ENCODE peak calls at places on chromosome 1, in four cellular contexts. X, K, U and W are unnamed samples.

GRCh38 chr1:72438270-72438669 is 155.9 kb upstream of the NEGR1 start:
- DNase-seq in K (no peak), U (peak), X (no peak), W (no peak)

GRCh38 chr1:201475915-201476669 is 7.1 kb upstream of the PHLDA3 start:
- DNase-seq in X (no peak), U (no peak), K (no peak), W (no peak)

GRCh38 chr1:8598060-8598724 is 219.2 kb downstream of the RERE start:
- DNase-seq in K (no peak), X (peak), U (peak), W (peak)

GRCh38 chr1:19049128-19049768 is 92.8 kb upstream of the IFFO2 start:
- DNase-seq in K (peak), X (no peak), U (peak), W (no peak)

GRCh38 chr1:203190949-203191348 is 4.4 kb upstream of the CHI3L1 start:
- DNase-seq in K (no peak), U (no peak), X (no peak), W (no peak)

GRCh38 chr1:239386453-239387303 is at the start of gene CHRM3:
- DNase-seq in K (peak), U (peak), X (peak), W (peak)

GRCh38 chr1:214808845-214809460 is 206.0 kb downstream of the CENPF start:
- DNase-seq in K (no peak), X (no peak), U (peak), W (no peak)

GRCh38 chr1:226708967-226709396 is 30.1 kb downstream of the ITPKB start:
- DNase-seq in X (no peak), K (no peak), U (no peak), W (no peak)

GRCh38 chr1:76862447-76862846 is 4.8 kb upstream of the ST6GALNAC5 start:
- DNase-seq in X (no peak), U (no peak), K (no peak), W (no peak)

GRCh38 chr1:222370911-222371717 is 176.8 kb downstream of the HHIPL2 start:
- DNase-seq in U (peak), X (no peak), K (no peak), W (no peak)

GRCh38 chr1:27004471-27005165 is 8.0 kb downstream of the TENT5B start:
- DNase-seq in U (peak), K (peak), X (peak), W (no peak)

GRCh38 chr1:44603718-44604117 is 70.6 kb downstream of the TMEM53 start:
- DNase-seq in K (no peak), X (peak), U (no peak), W (no peak)

GRCh38 chr1:72281637-72282270 is 585 bp downstream of the NEGR1 start:
- DNase-seq in X (no peak), K (no peak), U (no peak), W (peak)

GRCh38 chr1:12272770-12273169 is 42.9 kb downstream of the VPS13D start:
- DNase-seq in U (no peak), X (no peak), K (no peak), W (no peak)

GRCh38 chr1:69157046-69157756 is 410.5 kb upstream of the LRRC7 start:
- DNase-seq in U (no peak), K (no peak), X (no peak), W (no peak)

GRCh38 chr1:22388666-22389455 is 62.8 kb upstream of the ZBTB40 start:
- DNase-seq in X (no peak), U (peak), K (no peak), W (no peak)

GRCh38 chr1:93715529-93716126 is 34.0 kb upstream of the BCAR3 start:
- DNase-seq in X (no peak), K (no peak), U (no peak), W (no peak)

GRCh38 chr1:215992620-215993019 is 425.5 kb downstream of the KCTD3 start:
- DNase-seq in U (peak), K (no peak), X (no peak), W (no peak)

GRCh38 chr1:36920801-36921405 is 113.4 kb downstream of the GRIK3 start:
- DNase-seq in K (no peak), U (no peak), X (no peak), W (no peak)

GRCh38 chr1:199161319-199161680 is 522.5 kb downstream of the PTPRC start:
- DNase-seq in K (no peak), U (no peak), X (no peak), W (no peak)

GRCh38 chr1:160748182-160748876 is 9.3 kb downstream of the SLAMF7 start:
- DNase-seq in X (no peak), K (no peak), U (peak), W (no peak)

GRCh38 chr1:222754386-222755139 is 17.6 kb downstream of the FAM177B start:
- DNase-seq in K (peak), U (peak), X (no peak), W (peak)

GRCh38 chr1:226126824-226127591 is 59.5 kb downstream of the ACBD3 start:
- DNase-seq in U (no peak), X (no peak), K (no peak), W (peak)

GRCh38 chr1:197485790-197486189 is 217.7 kb downstream of the CRB1 start:
- DNase-seq in U (no peak), X (no peak), K (no peak), W (no peak)

GRCh38 chr1:109261578-109261977 is 12.2 kb downstream of the CELSR2 start:
- DNase-seq in U (no peak), K (no peak), X (no peak), W (no peak)

GRCh38 chr1:109261006-109261405 is 11.7 kb downstream of the CELSR2 start:
- DNase-seq in U (no peak), K (peak), X (no peak), W (no peak)

GRCh38 chr1:109263597-109264378 is 14.4 kb downstream of the CELSR2 start:
- DNase-seq in K (peak), U (peak), X (peak), W (peak)

GRCh38 chr1:109263234-109263596 is 13.9 kb downstream of the CELSR2 start:
- DNase-seq in X (no peak), U (no peak), K (peak), W (no peak)

GRCh38 chr1:109262231-109263010 is 13.1 kb downstream of the CELSR2 start:
- DNase-seq in X (no peak), U (no peak), K (peak), W (no peak)
- H3K27ac ChIP-seq in X (no peak), U (no peak), K (no peak), W (no peak)

DNA sequence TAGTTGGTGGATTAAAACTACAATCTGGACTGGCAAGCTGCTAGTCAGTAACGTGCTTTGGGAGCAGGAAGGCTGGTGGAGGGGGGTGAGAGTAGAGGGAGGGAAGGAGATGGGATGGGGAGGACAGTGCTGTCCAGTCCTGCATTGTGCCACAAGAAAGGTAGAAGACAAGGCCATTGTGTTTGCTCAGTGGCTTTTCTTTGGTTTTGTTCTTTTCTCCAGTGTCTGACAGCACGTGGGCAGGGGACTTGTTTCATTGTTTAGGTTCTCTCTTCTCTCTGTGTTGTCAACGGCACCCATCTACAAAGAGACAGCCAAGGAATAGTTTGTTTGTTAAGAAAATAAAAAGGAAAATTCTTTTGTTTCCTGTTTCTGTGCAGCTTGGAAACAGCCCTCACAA is 362.8 kb upstream of the PLXNA2 start:
- DNase-seq in X (no peak), U (no peak), K (no peak), W (no peak)
- TF ChIP-seq CTCF in X (no peak), U (no peak), K (no peak), W (no peak)

GRCh38 chr1:170695955-170696590 is 32.1 kb downstream of the PRRX1 start:
- DNase-seq in X (no peak), K (no peak), U (peak), W (no peak)

GRCh38 chr1:170691258-170691657 is 27.3 kb downstream of the PRRX1 start:
- DNase-seq in K (no peak), U (no peak), X (no peak), W (no peak)

GRCh38 chr1:170696591-170697337 is 32.8 kb downstream of the PRRX1 start:
- DNase-seq in K (no peak), X (no peak), U (peak), W (no peak)

GRCh38 chr1:170694172-170694926 is 30.4 kb downstream of the PRRX1 start:
- DNase-seq in X (no peak), K (no peak), U (peak), W (no peak)

DNA sequence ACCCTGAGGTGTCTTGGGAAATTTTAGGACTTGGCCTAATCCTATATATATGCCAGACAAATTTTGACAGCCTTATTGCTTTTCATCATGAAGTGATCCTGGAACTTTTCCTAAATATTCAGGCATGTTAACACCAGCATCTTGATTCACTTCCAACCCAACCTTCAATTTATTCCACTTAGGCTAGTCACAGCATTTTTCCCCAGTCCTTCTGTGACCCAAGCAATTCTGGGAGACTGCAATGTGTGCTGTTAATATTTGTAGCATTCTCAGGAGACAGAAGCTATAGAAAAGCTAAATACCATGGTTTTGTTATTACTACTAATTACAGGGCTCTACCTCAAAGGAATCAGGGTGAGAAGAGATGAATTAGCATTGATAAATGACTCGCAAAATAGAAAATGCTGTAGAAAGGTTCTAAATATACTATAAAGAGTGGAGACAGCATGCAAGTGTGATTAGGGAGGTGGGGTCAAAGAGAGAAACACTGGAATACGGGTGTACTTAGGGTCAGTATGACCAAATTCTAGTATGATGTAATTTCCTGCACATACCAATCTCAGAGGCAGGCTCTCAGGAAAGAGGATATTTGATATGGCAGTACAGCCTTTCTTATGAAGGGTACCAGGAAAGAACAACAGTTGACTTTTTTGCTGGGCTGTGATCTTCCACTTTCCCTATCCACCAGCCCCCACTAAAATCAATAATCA is 29.1 kb downstream of the PRRX1 start:
- DNase-seq in X (no peak), K (no peak), U (peak), W (no peak)
- H3K4me3 ChIP-seq in X (no peak), K (no peak), U (no peak), W (no peak)

GRCh38 chr1:212930986-212931678 is 19.2 kb upstream of the VASH2 start:
- DNase-seq in U (no peak), K (no peak), X (no peak), W (no peak)
- H3K27ac ChIP-seq in U (no peak), K (no peak), X (no peak), W (no peak)

GRCh38 chr1:24726741-24727140 is 18.5 kb upstream of the CLIC4 start:
- DNase-seq in K (no peak), U (no peak), X (no peak), W (no peak)
- TF ChIP-seq CTCF in K (no peak), U (no peak), X (no peak), W (no peak)

DNA sequence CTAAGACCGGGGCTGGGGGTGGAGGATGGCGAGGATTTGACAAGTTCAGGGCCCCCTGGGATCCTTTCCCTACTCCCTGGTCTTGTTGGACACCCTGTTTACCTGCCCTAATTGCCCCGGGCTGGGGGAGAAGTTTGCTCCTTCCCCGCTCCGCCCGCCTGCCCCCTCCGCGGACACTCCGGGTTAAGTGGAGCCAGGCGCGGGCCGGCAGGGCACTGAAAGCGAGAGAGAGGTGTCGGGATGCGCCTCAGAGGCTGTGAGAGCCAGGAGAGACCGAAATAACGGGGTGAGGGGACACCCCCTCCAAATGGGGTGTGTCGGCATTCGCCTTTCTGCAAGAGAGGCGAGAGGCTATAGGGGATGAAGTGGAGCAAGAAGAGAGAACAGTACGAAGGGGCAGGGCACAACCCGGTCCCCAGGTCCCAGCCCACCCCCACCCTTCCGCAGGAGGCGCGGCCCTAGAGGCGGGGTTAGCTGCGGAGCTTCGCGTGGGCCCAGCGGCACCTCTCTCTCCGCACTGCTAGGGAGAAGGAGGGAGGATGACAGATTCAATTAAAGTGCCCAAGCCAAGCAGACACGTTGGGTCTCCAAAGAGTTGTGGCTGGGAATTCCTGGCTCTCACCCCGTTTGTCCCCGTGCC is 3.8 kb downstream of the EFNA3 start:
- DNase-seq in X (no peak), K (peak), U (no peak), W (no peak)
- H3K4me3 ChIP-seq in X (no peak), K (no peak), U (peak), W (no peak)